ENCODE peak calls at places on chromosomes 12 and 14, in seven cellular contexts. V, U, W, E, S, Y and Z are unnamed samples.

GRCh38 chr12:108685469-108686247 is 45.7 kb downstream of the CORO1C start:
- DNase-seq in W (no peak), V (no peak), Y (no peak), E (no peak), S (no peak), U (no peak), Z (no peak)

GRCh38 chr12:43063642-43064041 is 474.1 kb upstream of the PRICKLE1 start:
- DNase-seq in W (no peak), E (no peak), Y (no peak), U (no peak), S (no peak), V (no peak), Z (no peak)

GRCh38 chr14:34926552-34926951 is 51.4 kb upstream of the BAZ1A start:
- DNase-seq in Y (no peak), V (no peak), U (no peak), E (no peak), S (no peak), W (no peak), Z (no peak)

GRCh38 chr14:39005044-39005736 is 97.8 kb downstream of the SEC23A start:
- DNase-seq in U (no peak), W (no peak), Y (no peak), V (no peak), S (no peak), E (no peak), Z (no peak)

GRCh38 chr14:75960219-75960618 is 21.6 kb downstream of the TGFB3 start:
- DNase-seq in U (peak), Y (peak), V (no peak), S (no peak), E (no peak), W (no peak), Z (no peak)

GRCh38 chr12:105331805-105332251 is 1.3 kb downstream of the C12orf75 start:
- DNase-seq in S (peak), Y (no peak), W (peak), E (no peak), V (no peak), U (peak), Z (no peak)

GRCh38 chr12:1305063-1305434 is 289.3 kb downstream of the FBXL14 start:
- DNase-seq in Y (no peak), V (no peak), S (no peak), U (no peak), W (no peak), E (no peak), Z (no peak)

GRCh38 chr12:110301065-110301806 is 20.2 kb downstream of the ATP2A2 start:
- DNase-seq in U (no peak), V (no peak), E (no peak), W (no peak), S (no peak), Y (no peak), Z (no peak)

GRCh38 chr12:130719263-130719892 is 3.3 kb upstream of the RIMBP2 start:
- DNase-seq in V (no peak), E (no peak), U (peak), Y (no peak), W (no peak), S (no peak), Z (no peak)

GRCh38 chr14:23437142-23438129 is 2.0 kb upstream of the MYH7 start:
- DNase-seq in W (no peak), Y (no peak), S (no peak), U (no peak), V (no peak), E (no peak), Z (no peak)

GRCh38 chr12:104603545-104603973 is 146.8 kb downstream of the CHST11 start:
- DNase-seq in U (no peak), V (no peak), Y (no peak), W (no peak), E (peak), S (no peak), Z (no peak)

GRCh38 chr12:109732321-109733305 is 19.0 kb downstream of the FAM222A start:
- DNase-seq in W (no peak), V (no peak), Y (no peak), S (no peak), U (peak), E (no peak), Z (no peak)

GRCh38 chr12:3680919-3681594 is 71.9 kb downstream of the CRACR2A start:
- DNase-seq in S (no peak), E (no peak), U (peak), V (no peak), Y (no peak), W (no peak), Z (no peak)

DNA sequence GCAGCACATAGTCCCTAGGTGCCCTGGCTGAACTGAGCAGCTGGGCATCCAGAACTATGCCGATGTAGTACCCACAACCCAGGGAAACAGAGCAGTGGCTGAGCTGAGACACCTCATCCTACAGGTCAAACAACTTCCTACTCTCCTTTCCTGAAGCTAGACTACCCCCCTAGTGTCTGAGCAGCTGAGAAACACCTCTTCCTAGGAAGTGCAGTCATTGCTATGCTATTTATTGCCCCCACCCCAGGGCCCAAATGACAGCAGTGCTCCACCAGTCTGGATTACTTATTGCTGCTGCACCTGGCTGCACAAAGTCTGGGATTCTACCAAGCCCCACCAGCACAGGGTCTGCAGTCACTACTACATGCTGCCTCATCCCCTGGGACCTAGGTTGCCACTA is 16.7 kb upstream of the GARIN2 start:
- DNase-seq in W (no peak), S (no peak), E (no peak), U (no peak), Y (no peak), V (no peak), Z (no peak)
- TF ChIP-seq JUND in W (no peak), S (no peak), E (no peak), U (no peak), Y (no peak), V (no peak), Z (no peak)

GRCh38 chr12:89350260-89350659 is 2.0 kb downstream of the DUSP6 start:
- DNase-seq in W (no peak), V (no peak), S (no peak), E (no peak), Y (no peak), U (no peak), Z (no peak)

GRCh38 chr12:89352492-89353187 is at the start of gene DUSP6:
- DNase-seq in Y (no peak), V (no peak), S (peak), W (peak), U (peak), E (peak), Z (peak)

GRCh38 chr12:89352242-89352491 is 134 bp downstream of the DUSP6 start:
- DNase-seq in V (no peak), E (no peak), S (no peak), W (no peak), U (no peak), Y (no peak), Z (no peak)

GRCh38 chr12:89350661-89351488 is 1.4 kb downstream of the DUSP6 start:
- DNase-seq in E (no peak), V (no peak), Y (no peak), S (no peak), U (no peak), W (no peak), Z (no peak)

GRCh38 chr12:89351489-89352241 is 636 bp downstream of the DUSP6 start:
- DNase-seq in Y (no peak), V (no peak), E (no peak), W (no peak), U (peak), S (no peak), Z (peak)
- TF ChIP-seq JUND in Y (no peak), V (no peak), E (no peak), W (no peak), U (no peak), S (no peak), Z (no peak)

GRCh38 chr14:93160353-93160801 is 24.3 kb downstream of the MOAP1 start:
- DNase-seq in W (no peak), S (no peak), E (peak), U (peak), Y (no peak), V (peak), Z (peak)
- TF ChIP-seq JUND in W (no peak), S (no peak), E (no peak), U (no peak), Y (no peak), V (no peak), Z (no peak)

DNA sequence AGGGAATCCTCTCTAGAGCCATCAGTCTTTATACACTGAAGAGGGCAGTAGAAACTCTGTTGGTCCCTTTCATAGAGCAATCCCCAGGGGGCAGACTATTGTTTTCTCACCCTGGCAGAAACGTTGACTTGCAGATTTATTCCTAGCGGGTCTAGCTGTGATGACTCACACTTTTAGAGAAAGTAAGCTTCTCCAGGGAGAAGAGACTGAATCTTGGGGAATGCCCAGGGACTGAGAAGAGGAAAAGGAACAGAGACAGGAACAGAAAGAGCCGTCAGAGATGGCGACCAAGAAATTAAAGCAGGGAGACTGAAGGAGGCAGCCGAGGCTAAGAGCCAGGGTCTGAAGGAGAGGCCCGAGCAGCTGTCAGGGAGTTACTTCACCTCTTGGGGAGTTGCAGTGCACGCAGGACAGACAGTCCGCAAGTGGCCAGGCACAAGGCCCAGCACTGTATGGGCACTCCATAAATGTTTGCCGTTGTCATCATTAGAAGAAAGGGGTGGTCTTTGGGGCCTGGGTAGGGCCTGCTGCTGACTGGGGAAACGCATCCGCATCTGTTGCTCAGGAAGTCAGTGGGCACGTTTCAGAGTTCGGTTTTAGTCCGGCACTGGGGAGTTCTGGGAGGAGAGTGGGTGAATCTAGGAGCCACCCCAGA is 13.0 kb downstream of the PLEKHG6 start:
- DNase-seq in U (peak), W (peak), V (peak), S (peak), Y (peak), E (peak), Z (peak)
- TF ChIP-seq JUND in U (peak), W (peak), V (peak), S (peak), Y (no peak), E (peak), Z (no peak)

DNA sequence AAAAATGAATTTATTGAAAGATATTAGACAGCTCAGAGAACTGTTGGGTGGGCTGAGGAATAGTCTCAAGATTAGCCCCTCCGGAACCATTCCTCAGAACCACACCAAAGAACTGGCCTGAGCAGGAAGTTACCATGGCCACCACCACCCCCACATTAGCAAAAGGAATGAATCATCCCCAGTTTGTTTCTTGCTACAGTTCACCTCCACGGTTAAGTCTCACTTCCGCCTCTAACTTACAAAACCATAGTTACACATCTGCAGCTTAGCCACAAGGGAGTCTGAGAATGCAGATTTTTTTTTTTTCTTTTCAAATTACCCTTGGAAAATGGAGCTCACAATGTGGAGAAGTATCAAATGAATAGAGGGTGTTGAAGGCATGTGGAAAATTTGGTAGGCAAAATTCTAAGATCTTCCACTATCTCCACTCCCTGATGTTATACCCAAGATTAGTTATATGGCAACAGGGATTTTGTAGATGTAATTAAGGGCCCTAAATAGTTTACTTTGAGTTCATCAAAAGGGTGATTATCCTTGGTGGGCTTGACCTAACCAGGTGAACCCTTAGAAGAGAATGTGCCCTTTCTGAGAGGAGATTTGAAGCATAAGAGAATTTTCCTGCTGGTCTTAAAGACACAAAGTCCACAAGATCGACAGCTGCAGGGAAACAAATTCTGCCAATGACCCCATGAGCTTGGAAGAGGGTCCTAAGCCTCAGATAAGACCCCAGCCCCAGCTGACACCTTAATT is 129.8 kb upstream of the KRR1 start:
- DNase-seq in S (no peak), V (peak), E (peak), W (no peak), Y (peak), U (no peak), Z (no peak)
- TF ChIP-seq JUND in S (no peak), V (peak), E (peak), W (no peak), Y (peak), U (no peak), Z (no peak)

GRCh38 chr12:9133243-9133938 is 17.7 kb upstream of the A2M start:
- DNase-seq in E (no peak), V (no peak), S (no peak), U (no peak), W (no peak), Y (no peak), Z (no peak)
- TF ChIP-seq JUND in E (no peak), V (no peak), S (no peak), U (no peak), W (no peak), Y (no peak), Z (no peak)